ENCODE peak calls at places on chromosomes 12 and 14, in nine cellular contexts. O is adrenal gland; B is ovary; P is cardiac muscle cell; A is heart left ventricle; J is astrocyte; L is PC-9; R is CD8-positive, alpha-beta T cell; Y is mesenchymal stem cell. C is an unnamed sample. For H3K9me3 and H3K4me1, the result is how much of the 10 kb centered on the place peaks cover.

GRCh38 chr12:64186789-64187188 is 35.3 kb downstream of the KICS2 start:
- DNase-seq in P (no peak), A (no peak), O (no peak), J (no peak), R (no peak), Y (peak), L (peak), B (no peak), C (no peak)

GRCh38 chr12:131916306-131917138 is 12.6 kb upstream of the PUS1 start:
- DNase-seq in P (no peak), Y (no peak), O (peak), R (no peak), A (no peak), L (no peak), B (no peak), J (no peak), C (peak)

GRCh38 chr14:61025239-61026223 is 44.5 kb downstream of the SLC38A6 start:
- DNase-seq in O (peak), A (peak), Y (peak), B (peak), L (peak), P (peak), J (peak), R (peak), C (peak)

GRCh38 chr12:2329811-2330210 is 277.0 kb downstream of the CACNA1C start:
- DNase-seq in J (no peak), R (no peak), B (no peak), A (no peak), P (no peak), O (no peak), L (no peak), Y (peak), C (no peak)

GRCh38 chr12:40325349-40325960 is 100.7 kb downstream of the LRRK2 start:
- DNase-seq in O (no peak), B (no peak), A (no peak), L (peak), J (no peak), R (no peak), Y (peak), P (peak), C (no peak)

GRCh38 chr12:113093409-113094101 is 37.0 kb downstream of the DTX1 start:
- DNase-seq in R (no peak), A (no peak), Y (no peak), P (no peak), L (no peak), J (no peak), O (no peak), B (no peak), C (no peak)

GRCh38 chr12:92178340-92178739 is 32.7 kb upstream of the BTG1 start:
- DNase-seq in Y (no peak), L (no peak), B (no peak), O (no peak), R (no peak), A (no peak), P (no peak), J (no peak), C (no peak)

GRCh38 chr12:108643941-108644742 is 10.4 kb upstream of the SELPLG start:
- DNase-seq in Y (no peak), L (peak), R (no peak), J (peak), O (peak), P (no peak), B (peak), A (no peak), C (peak)

GRCh38 chr12:79547735-79548347 is 142.9 kb downstream of the PAWR start:
- DNase-seq in A (peak), L (peak), P (peak), R (no peak), Y (peak), J (peak), O (peak), B (no peak), C (no peak)

GRCh38 chr14:38290601-38291190 is 34.8 kb upstream of the CLEC14A start:
- DNase-seq in O (no peak), B (no peak), A (peak), R (no peak), L (no peak), Y (peak), J (peak), P (peak), C (no peak)

GRCh38 chr12:26383041-26383440 is 187.7 kb downstream of the SSPN start:
- DNase-seq in O (no peak), R (no peak), Y (no peak), P (no peak), J (no peak), B (no peak), L (no peak), A (no peak), C (no peak)

GRCh38 chr14:36467332-36467731 is 52.7 kb downstream of the NKX2-1 start:
- DNase-seq in B (no peak), A (no peak), L (no peak), J (no peak), R (no peak), Y (no peak), P (no peak), O (no peak), C (no peak)

GRCh38 chr14:103512701-103513611 is 9.7 kb downstream of the CKB start:
- DNase-seq in B (peak), R (no peak), J (peak), P (no peak), O (peak), L (no peak), A (no peak), Y (no peak), C (peak)

GRCh38 chr12:132081423-132081822 is 62.7 kb downstream of the DDX51 start:
- DNase-seq in J (no peak), R (no peak), Y (no peak), L (no peak), B (no peak), P (no peak), A (no peak), O (no peak), C (no peak)

GRCh38 chr14:23366163-23366921 is 1.4 kb upstream of the EFS start:
- DNase-seq in B (peak), A (peak), L (no peak), Y (peak), R (no peak), P (peak), O (peak), J (peak), C (peak)

GRCh38 chr14:22689186-22689585 is 45.0 kb upstream of the OR6J1 start:
- DNase-seq in J (peak), L (peak), R (no peak), Y (peak), A (no peak), P (peak), O (no peak), B (no peak), C (no peak)

GRCh38 chr12:3658327-3659163 is 94.4 kb downstream of the CRACR2A start:
- DNase-seq in Y (peak), A (peak), B (no peak), O (no peak), J (no peak), P (peak), R (no peak), L (no peak), C (no peak)

GRCh38 chr12:92431146-92431545 is 271.6 kb upstream of the PLEKHG7 start:
- DNase-seq in P (no peak), O (no peak), L (no peak), J (no peak), A (no peak), R (peak), Y (no peak), B (no peak), C (no peak)

GRCh38 chr12:81992461-81992860 is 233.3 kb upstream of the PPFIA2 start:
- DNase-seq in J (no peak), L (no peak), O (no peak), B (no peak), R (peak), Y (no peak), P (peak), A (no peak), C (no peak)

GRCh38 chr12:73935817-73936216 is 601.8 kb upstream of the ATXN7L3B start:
- DNase-seq in B (no peak), A (no peak), R (no peak), L (no peak), P (no peak), O (no peak), Y (peak), J (no peak), C (no peak)

GRCh38 chr12:64946132-64946829 is 121.8 kb downstream of the TBC1D30 start:
- DNase-seq in J (peak), L (no peak), R (no peak), A (peak), O (peak), Y (peak), B (no peak), P (peak), C (no peak)

GRCh38 chr14:42224053-42224888 is 617.6 kb downstream of the LRFN5 start:
- DNase-seq in P (peak), O (peak), A (peak), Y (peak), B (no peak), R (no peak), J (peak), L (peak), C (no peak)

GRCh38 chr12:5556946-5557673 is 125.2 kb downstream of the NTF3 start:
- DNase-seq in J (no peak), B (no peak), Y (no peak), A (no peak), O (no peak), P (no peak), L (no peak), R (no peak), C (no peak)

GRCh38 chr12:54439521-54440255 is 20.6 kb upstream of the ITGA5 start:
- DNase-seq in L (no peak), P (peak), Y (peak), B (no peak), J (peak), O (peak), R (no peak), A (no peak), C (no peak)

GRCh38 chr12:54132979-54133378 is 55.8 kb downstream of the SMUG1 start:
- DNase-seq in J (no peak), P (no peak), O (no peak), Y (no peak), B (no peak), A (no peak), L (no peak), R (no peak), C (no peak)

GRCh38 chr12:78185109-78185508 is 354.4 kb downstream of the NAV3 start:
- DNase-seq in Y (no peak), R (no peak), B (no peak), O (no peak), L (no peak), P (no peak), A (no peak), J (peak), C (no peak)

GRCh38 chr14:96277890-96278289 is 21.9 kb downstream of the BDKRB1 start:
- DNase-seq in L (no peak), O (no peak), B (no peak), R (no peak), A (no peak), P (no peak), J (no peak), Y (no peak), C (no peak)

GRCh38 chr14:92813201-92813600 is 19.1 kb downstream of the GOLGA5 start:
- DNase-seq in Y (no peak), R (no peak), A (no peak), O (no peak), B (no peak), L (no peak), P (no peak), J (no peak), C (no peak)

GRCh38 chr14:60294670-60295069 is 45.6 kb downstream of the PPM1A start:
- DNase-seq in J (no peak), A (no peak), L (no peak), Y (no peak), P (no peak), R (no peak), O (no peak), B (no peak), C (no peak)

GRCh38 chr14:36582011-36582873 is at the start of gene NKX2-8:
- DNase-seq in L (peak), A (no peak), R (no peak), B (no peak), O (no peak), P (no peak), Y (no peak), J (no peak), C (no peak)

GRCh38 chr12:47828008-47828966 is 8.6 kb upstream of the HDAC7 start:
- DNase-seq in Y (no peak), P (no peak), R (no peak), A (no peak), J (no peak), L (no peak), O (no peak), B (no peak), C (no peak)

GRCh38 chr14:56731187-56731586 is 79.1 kb downstream of the OTX2 start:
- DNase-seq in R (no peak), J (no peak), B (no peak), Y (no peak), L (no peak), P (no peak), A (no peak), O (no peak), C (no peak)

GRCh38 chr14:88492272-88493089 is 62.3 kb downstream of the PTPN21 start:
- DNase-seq in A (peak), Y (peak), B (peak), J (peak), O (peak), R (peak), P (peak), L (peak), C (no peak)

GRCh38 chr14:73235531-73236155 is 1.7 kb upstream of the PAPLN start:
- DNase-seq in J (no peak), O (no peak), B (peak), A (no peak), R (no peak), P (peak), Y (peak), L (no peak), C (peak)

GRCh38 chr12:100718212-100718611 is 76.4 kb upstream of the ANO4 start:
- DNase-seq in A (no peak), Y (peak), L (no peak), P (peak), B (no peak), O (no peak), R (no peak), J (peak), C (no peak)

GRCh38 chr12:55722948-55723347 is 2.8 kb downstream of the RDH5 start:
- DNase-seq in O (peak), B (no peak), J (no peak), R (no peak), Y (no peak), A (no peak), L (no peak), P (no peak), C (peak)

GRCh38 chr12:38025916-38026315 is 290.7 kb upstream of the ALG10B start:
- DNase-seq in B (no peak), A (no peak), L (no peak), R (no peak), O (no peak), P (no peak), J (no peak), Y (no peak), C (no peak)
- H3K9me3 ChIP-seq in B (under half), A (under half), L (under half), R (under half), O (under half), P (under half), J (under half), Y (half or more), C (under half)

GRCh38 chr12:6943387-6943718 is 263 bp upstream of the RNU7-1 start:
- DNase-seq in O (peak), A (peak), R (peak), L (peak), Y (peak), J (peak), B (peak), P (peak), C (peak)
- H3K4me1 ChIP-seq in O (half or more), A (half or more), R (under half), L (under half), Y (under half), J (under half), B (under half), P (under half), C (under half)

GRCh38 chr12:19144985-19145384 is 15.5 kb downstream of the PLEKHA5 start:
- DNase-seq in O (no peak), A (no peak), J (no peak), Y (no peak), L (no peak), B (no peak), R (no peak), P (no peak), C (no peak)

GRCh38 chr12:19142499-19142898 is 13.0 kb downstream of the PLEKHA5 start:
- DNase-seq in P (no peak), Y (no peak), R (no peak), A (no peak), J (no peak), O (no peak), L (no peak), B (no peak), C (no peak)

GRCh38 chr12:19139795-19140194 is 10.3 kb downstream of the PLEKHA5 start:
- DNase-seq in J (peak), L (no peak), R (no peak), O (no peak), P (no peak), B (no peak), A (no peak), Y (peak), C (no peak)

GRCh38 chr12:19140381-19141236 is 11.1 kb downstream of the PLEKHA5 start:
- DNase-seq in Y (peak), L (no peak), J (peak), A (no peak), O (peak), R (no peak), P (peak), B (no peak), C (no peak)

DNA sequence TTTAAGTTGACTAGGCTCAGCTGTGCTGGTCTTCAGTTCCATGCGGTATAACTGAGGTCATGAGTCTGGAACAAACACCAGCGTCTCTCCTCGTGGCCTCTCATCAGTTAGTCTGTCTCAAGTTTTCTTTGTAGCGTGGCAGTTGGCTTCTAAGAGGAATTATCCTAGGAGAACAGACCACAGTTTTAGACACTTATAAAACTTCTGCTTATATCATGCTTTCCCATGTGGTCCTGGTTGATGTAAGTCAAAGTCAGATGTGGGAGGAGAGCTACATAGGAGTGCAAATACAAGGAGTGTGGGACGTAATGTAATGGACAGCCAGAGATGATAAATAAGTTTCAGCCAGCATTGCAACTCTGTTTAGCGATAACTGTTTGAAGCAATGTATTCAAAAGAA is 14.8 kb downstream of the PLEKHA5 start:
- DNase-seq in R (no peak), J (no peak), A (no peak), P (peak), Y (no peak), B (no peak), O (no peak), L (no peak), C (no peak)
- H3K4me3 ChIP-seq in R (no peak), J (no peak), A (no peak), P (no peak), Y (no peak), B (no peak), O (no peak), L (no peak), C (no peak)

GRCh38 chr12:38157933-38158401 is 158.6 kb upstream of the ALG10B start:
- DNase-seq in A (no peak), R (no peak), J (no peak), P (no peak), L (no peak), O (no peak), B (no peak), Y (no peak), C (no peak)

GRCh38 chr12:38155526-38156496 is 160.8 kb upstream of the ALG10B start:
- DNase-seq in B (no peak), Y (no peak), R (no peak), P (no peak), A (no peak), L (no peak), O (no peak), J (no peak), C (peak)

GRCh38 chr12:38156497-38157245 is 159.9 kb upstream of the ALG10B start:
- DNase-seq in L (no peak), Y (no peak), P (no peak), J (no peak), B (no peak), O (no peak), R (no peak), A (no peak), C (no peak)

GRCh38 chr12:38158428-38159091 is 158.0 kb upstream of the ALG10B start:
- DNase-seq in P (no peak), R (no peak), A (no peak), J (no peak), L (no peak), O (no peak), B (no peak), Y (no peak), C (no peak)

GRCh38 chr12:38157274-38157932 is 159.2 kb upstream of the ALG10B start:
- DNase-seq in Y (no peak), R (no peak), B (no peak), L (no peak), J (no peak), A (no peak), P (no peak), O (no peak), C (no peak)
- H3K9me3 ChIP-seq in Y (under half), R (under half), B (under half), L (under half), J (under half), A (under half), P (under half), O (under half), C (under half)

GRCh38 chr12:57090456-57090855 is 1.5 kb downstream of the NAB2 start:
- DNase-seq in A (no peak), J (no peak), L (no peak), O (no peak), B (peak), P (no peak), R (no peak), Y (no peak), C (no peak)
- H3K4me1 ChIP-seq in A (half or more), J (half or more), L (under half), O (under half), B (under half), P (under half), R (half or more), Y (under half), C (under half)

DNA sequence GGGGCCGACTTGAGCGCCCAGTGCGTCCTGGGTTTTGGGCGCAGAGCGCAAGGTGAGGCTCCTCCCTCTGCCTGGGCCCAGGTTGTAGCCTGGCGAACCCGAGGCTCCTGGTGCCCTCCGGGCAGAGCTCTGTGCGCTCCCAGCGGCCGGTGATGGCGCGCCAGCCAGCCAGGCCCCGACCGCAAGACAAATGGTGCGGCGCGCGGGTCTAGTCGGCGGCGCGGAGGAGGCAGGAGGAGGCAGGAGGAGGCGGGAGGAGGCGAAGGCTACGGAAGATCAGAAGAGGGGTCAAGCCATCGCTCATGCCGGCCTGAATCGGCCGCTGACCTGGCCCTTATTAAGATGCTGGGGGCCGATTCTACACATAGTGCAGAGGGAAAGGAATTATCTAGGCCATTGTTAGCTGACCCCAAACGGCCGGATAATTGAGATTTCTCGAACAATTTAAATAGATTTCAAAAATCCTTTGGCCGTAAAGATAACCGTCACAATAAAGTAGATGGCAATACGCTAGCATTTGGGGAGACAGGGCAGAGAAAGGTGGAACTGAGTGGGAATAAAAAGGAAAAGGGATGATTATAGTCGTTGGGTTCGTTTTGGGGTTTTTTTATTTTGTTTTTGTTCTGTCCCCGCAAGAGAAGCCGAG is 2.8 kb downstream of the TBX5 start:
- DNase-seq in L (no peak), Y (no peak), P (peak), B (no peak), R (no peak), A (no peak), J (no peak), O (no peak), C (no peak)
- H3K4me3 ChIP-seq in L (no peak), Y (no peak), P (peak), B (no peak), R (no peak), A (peak), J (no peak), O (no peak), C (no peak)